ENCODE peak calls at places on chromosomes 3 and 15, in nine cellular contexts. R is fibroblast of pulmonary artery, M is psoas muscle, Q is breast epithelium, V is epithelial cell of esophagus, Y is GM06990, O is ovary, B is HL-60, C is right atrium auricular region. J is an unnamed sample.

GRCh38 chr15:96349933-96350292 is 19.4 kb downstream of the NR2F2 start:
- DNase-seq in R (peak), M (no peak), Q (no peak), V (no peak), Y (no peak), O (no peak), B (no peak), C (no peak), J (no peak)

GRCh38 chr15:89822951-89823701 is 8.5 kb upstream of the ANPEP start:
- DNase-seq in R (peak), M (no peak), Q (no peak), V (peak), Y (no peak), O (no peak), B (peak), C (no peak), J (no peak)

GRCh38 chr3:134699721-134700120 is 48.9 kb upstream of the KY start:
- DNase-seq in R (no peak), M (no peak), Q (no peak), V (no peak), Y (no peak), O (no peak), B (no peak), C (peak), J (no peak)

GRCh38 chr15:48532938-48533337 is 112.6 kb downstream of the FBN1 start:
- DNase-seq in R (no peak), M (no peak), Q (no peak), V (no peak), Y (no peak), O (no peak), B (no peak), C (no peak), J (no peak)

GRCh38 chr15:89187911-89188514 is 33.4 kb downstream of the RLBP1 start:
- DNase-seq in R (no peak), M (no peak), Q (no peak), V (no peak), Y (no peak), O (no peak), B (no peak), C (no peak), J (no peak)

GRCh38 chr3:8870134-8870533 is 93.1 kb downstream of the RAD18 start:
- DNase-seq in R (no peak), M (no peak), Q (no peak), V (no peak), Y (no peak), O (no peak), B (no peak), C (no peak), J (no peak)

GRCh38 chr3:158830391-158830790 is 28.5 kb downstream of the MFSD1 start:
- DNase-seq in R (peak), M (no peak), Q (no peak), V (peak), Y (no peak), O (no peak), B (no peak), C (no peak), J (no peak)

GRCh38 chr3:69865920-69866679 is 126.8 kb downstream of the MITF start:
- DNase-seq in R (peak), M (no peak), Q (no peak), V (peak), Y (no peak), O (peak), B (no peak), C (peak), J (no peak)

GRCh38 chr3:194617827-194618226 is 15.4 kb downstream of the TMEM44 start:
- DNase-seq in R (peak), M (no peak), Q (no peak), V (peak), Y (no peak), O (no peak), B (no peak), C (no peak), J (no peak)

GRCh38 chr3:36461588-36461987 is 81.3 kb downstream of the STAC start:
- DNase-seq in R (peak), M (no peak), Q (no peak), V (no peak), Y (no peak), O (no peak), B (no peak), C (no peak), J (no peak)

GRCh38 chr3:157122116-157122515 is 37.8 kb downstream of the CCNL1 start:
- DNase-seq in R (peak), M (no peak), Q (no peak), V (peak), Y (no peak), O (no peak), B (no peak), C (no peak), J (no peak)

GRCh38 chr3:71563827-71564226 is 19.7 kb downstream of the FOXP1 start:
- DNase-seq in R (no peak), M (no peak), Q (no peak), V (peak), Y (no peak), O (no peak), B (no peak), C (no peak), J (no peak)

GRCh38 chr3:43366466-43366865 is 80.1 kb downstream of the SNRK start:
- DNase-seq in R (no peak), M (no peak), Q (no peak), V (no peak), Y (no peak), O (no peak), B (no peak), C (no peak), J (no peak)

GRCh38 chr3:186109897-186110803 is 1.3 kb upstream of the ETV5 start:
- DNase-seq in R (peak), M (peak), Q (no peak), V (peak), Y (peak), O (peak), B (no peak), C (peak), J (no peak)

GRCh38 chr3:46912986-46913385 is 35.5 kb downstream of the PTH1R start:
- DNase-seq in R (no peak), M (no peak), Q (no peak), V (no peak), Y (no peak), O (no peak), B (no peak), C (no peak), J (no peak)

GRCh38 chr15:98799461-98799971 is 151.2 kb downstream of the IGF1R start:
- DNase-seq in R (peak), M (no peak), Q (no peak), V (peak), Y (no peak), O (no peak), B (peak), C (no peak), J (no peak)

GRCh38 chr3:89303721-89304120 is 196.3 kb downstream of the EPHA3 start:
- DNase-seq in R (peak), M (no peak), Q (no peak), V (no peak), Y (no peak), O (no peak), B (no peak), C (no peak), J (no peak)

GRCh38 chr3:186514296-186515002 is 29.7 kb downstream of the CRYGS start:
- DNase-seq in R (no peak), M (no peak), Q (no peak), V (peak), Y (no peak), O (no peak), B (peak), C (no peak), J (no peak)

GRCh38 chr15:52143862-52144261 is 31.3 kb upstream of the BCL2L10 start:
- DNase-seq in R (peak), M (no peak), Q (no peak), V (peak), Y (no peak), O (no peak), B (no peak), C (no peak), J (no peak)

DNA sequence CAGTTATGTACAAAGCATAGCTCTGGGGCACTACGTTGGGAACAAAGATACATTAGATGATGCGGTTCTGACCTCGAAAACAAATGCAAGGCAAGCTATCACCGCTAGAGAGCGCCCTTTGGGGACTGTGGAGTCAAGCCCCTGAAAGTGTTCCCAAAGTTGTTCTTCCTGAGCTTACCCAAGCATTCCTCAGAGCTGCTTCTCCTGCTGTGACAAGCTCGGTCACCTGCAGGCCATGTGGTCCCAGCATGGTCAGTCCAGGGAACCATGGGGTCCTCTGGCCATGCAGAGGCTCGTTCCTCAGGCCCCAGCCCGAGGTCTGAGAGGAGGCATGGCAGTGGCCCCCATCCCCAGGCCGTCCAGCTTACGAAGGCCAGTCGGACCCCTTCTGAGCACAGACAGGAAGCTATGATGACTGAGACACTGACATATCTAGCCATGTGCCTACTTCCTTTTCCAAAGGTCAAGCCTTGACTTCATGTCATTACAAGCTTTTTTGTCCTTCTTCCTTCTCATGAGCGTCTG is 79.5 kb downstream of the ATP10A start:
- DNase-seq in R (peak), M (no peak), Q (no peak), V (no peak), Y (no peak), O (peak), B (no peak), C (no peak), J (no peak)
- TF ChIP-seq CTCF in R (peak), M (no peak), Q (no peak), V (peak), Y (peak), O (no peak), B (no peak), C (peak), J (peak)

GRCh38 chr3:128435561-128435960 is 31.1 kb downstream of the DNAJB8 start:
- DNase-seq in R (no peak), M (no peak), Q (no peak), V (no peak), Y (no peak), O (no peak), B (no peak), C (no peak), J (no peak)

GRCh38 chr3:128436214-128436613 is 30.5 kb downstream of the DNAJB8 start:
- DNase-seq in R (no peak), M (no peak), Q (no peak), V (no peak), Y (no peak), O (no peak), B (no peak), C (no peak), J (no peak)

GRCh38 chr3:128439226-128439625 is 27.5 kb downstream of the DNAJB8 start:
- DNase-seq in R (peak), M (no peak), Q (no peak), V (no peak), Y (no peak), O (no peak), B (no peak), C (no peak), J (no peak)

GRCh38 chr3:128442070-128442469 is 24.6 kb downstream of the DNAJB8 start:
- DNase-seq in R (no peak), M (no peak), Q (no peak), V (no peak), Y (no peak), O (no peak), B (no peak), C (no peak), J (no peak)

GRCh38 chr3:128438488-128439072 is 28.1 kb downstream of the DNAJB8 start:
- DNase-seq in R (no peak), M (no peak), Q (no peak), V (no peak), Y (no peak), O (no peak), B (no peak), C (no peak), J (no peak)
- TF ChIP-seq CTCF in R (peak), M (no peak), Q (no peak), V (peak), Y (peak), O (no peak), B (peak), C (no peak), J (peak)

GRCh38 chr3:120560304-120561250 is 35.6 kb upstream of the NDUFB4 start:
- DNase-seq in R (no peak), M (no peak), Q (no peak), V (no peak), Y (no peak), O (no peak), B (no peak), C (no peak), J (no peak)

GRCh38 chr3:120561251-120562045 is 34.7 kb upstream of the NDUFB4 start:
- DNase-seq in R (peak), M (peak), Q (peak), V (peak), Y (no peak), O (peak), B (peak), C (peak), J (no peak)

GRCh38 chr3:120559228-120560061 is 36.7 kb upstream of the NDUFB4 start:
- DNase-seq in R (peak), M (peak), Q (no peak), V (peak), Y (no peak), O (peak), B (peak), C (no peak), J (no peak)

GRCh38 chr3:120557115-120557514 is 39.0 kb upstream of the NDUFB4 start:
- DNase-seq in R (no peak), M (no peak), Q (no peak), V (no peak), Y (no peak), O (no peak), B (no peak), C (no peak), J (no peak)

GRCh38 chr3:120558784-120559227 is 37.3 kb upstream of the NDUFB4 start:
- DNase-seq in R (peak), M (peak), Q (peak), V (peak), Y (peak), O (peak), B (peak), C (peak), J (peak)
- TF ChIP-seq CTCF in R (peak), M (peak), Q (peak), V (peak), Y (peak), O (peak), B (peak), C (peak), J (peak)

GRCh38 chr3:6204891-6205290 is 656.0 kb upstream of the GRM7 start:
- DNase-seq in R (no peak), M (no peak), Q (no peak), V (no peak), Y (no peak), O (no peak), B (peak), C (no peak), J (no peak)
- TF ChIP-seq CTCF in R (no peak), M (no peak), Q (no peak), V (no peak), Y (peak), O (no peak), B (no peak), C (no peak), J (peak)

DNA sequence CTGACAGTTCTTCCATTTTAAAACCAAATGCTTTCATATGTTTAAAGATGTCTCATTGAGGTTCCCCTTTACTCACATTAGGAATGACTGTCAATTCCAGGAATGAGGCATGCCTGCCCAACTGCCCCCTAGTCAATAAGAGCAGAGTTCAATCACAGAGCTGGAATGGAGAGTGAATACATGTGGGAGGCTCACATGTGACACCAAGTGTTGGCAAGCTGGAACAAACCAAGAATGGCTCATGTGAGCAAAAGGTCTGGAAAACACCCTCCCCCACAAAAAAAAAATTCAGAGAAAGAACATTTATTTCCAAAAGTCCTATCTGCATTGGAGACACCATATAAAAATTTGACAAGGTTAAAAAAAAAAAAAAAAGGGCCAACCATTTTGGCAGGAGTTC is 3.7 kb downstream of the PBRM1 start:
- DNase-seq in R (peak), M (no peak), Q (no peak), V (peak), Y (no peak), O (peak), B (peak), C (no peak), J (no peak)
- TF ChIP-seq CTCF in R (no peak), M (no peak), Q (no peak), V (peak), Y (peak), O (no peak), B (peak), C (peak), J (no peak)

GRCh38 chr15:65518633-65519285 is 1.3 kb upstream of the DPP8 start:
- DNase-seq in R (no peak), M (no peak), Q (no peak), V (no peak), Y (no peak), O (no peak), B (no peak), C (no peak), J (no peak)
- TF ChIP-seq CTCF in R (no peak), M (no peak), Q (no peak), V (no peak), Y (no peak), O (no peak), B (no peak), C (no peak), J (no peak)

GRCh38 chr3:140523600-140523999 is 154.3 kb upstream of the TRIM42 start:
- DNase-seq in R (no peak), M (no peak), Q (no peak), V (no peak), Y (no peak), O (no peak), B (no peak), C (no peak), J (no peak)

GRCh38 chr3:140527156-140527555 is 150.7 kb upstream of the TRIM42 start:
- DNase-seq in R (no peak), M (no peak), Q (no peak), V (no peak), Y (no peak), O (no peak), B (no peak), C (no peak), J (no peak)

GRCh38 chr3:140522653-140523380 is 155.0 kb upstream of the TRIM42 start:
- DNase-seq in R (no peak), M (no peak), Q (no peak), V (no peak), Y (no peak), O (no peak), B (no peak), C (no peak), J (no peak)

GRCh38 chr3:140521751-140522445 is 156.0 kb upstream of the TRIM42 start:
- DNase-seq in R (no peak), M (no peak), Q (no peak), V (no peak), Y (no peak), O (no peak), B (no peak), C (no peak), J (no peak)
- TF ChIP-seq CTCF in R (no peak), M (no peak), Q (no peak), V (no peak), Y (no peak), O (no peak), B (no peak), C (no peak), J (no peak)

J was measured in type B pancreatic cell.